ENCODE peak calls at places on chromosome 9, in ten cellular contexts. W is HCT116, B is transverse colon, V is breast epithelium, Q is spleen, G is sigmoid colon, F is stomach, L is GM12891, O is GM12892, M is vagina. N is an unnamed sample.

GRCh38 chr9:15306757-15307522 is at the start of gene TTC39B:
- DNase-seq in W (peak; percentile 77), B (peak; percentile 96), V (peak; percentile 90), Q (peak; percentile 98), G (peak; percentile 96), F (peak; percentile 96), L (peak; percentile 65), O (peak; percentile 71), M (no peak), N (peak; percentile 91)

GRCh38 chr9:87148391-87149237 is 201.3 kb upstream of the GAS1 start:
- DNase-seq in W (no peak), B (peak; percentile 52), V (peak; percentile 56), Q (peak; percentile 77), G (peak; percentile 91), F (peak; percentile 74), L (no peak), O (no peak), M (no peak), N (peak; percentile 69)

GRCh38 chr9:125544988-125545651 is 161.9 kb downstream of the MAPKAP1 start:
- DNase-seq in W (no peak), B (no peak), V (no peak), Q (no peak), G (no peak), F (peak; percentile 86), L (no peak), O (no peak), M (no peak), N (peak; percentile 75)

GRCh38 chr9:121699271-121700164 is 48.1 kb downstream of the DAB2IP start:
- DNase-seq in W (no peak), B (peak; percentile 68), V (peak; percentile 65), Q (peak; percentile 93), G (peak; percentile 84), F (peak; percentile 67), L (peak; percentile 62), O (peak; percentile 50), M (no peak), N (peak; percentile 45)

GRCh38 chr9:36191290-36191645 is 547 bp downstream of the CLTA start:
- DNase-seq in W (no peak), B (peak; percentile 35), V (no peak), Q (peak; percentile 86), G (peak; percentile 72), F (peak; percentile 35), L (no peak), O (no peak), M (no peak), N (peak; percentile 46)

GRCh38 chr9:86713456-86713855 is 233.8 kb downstream of the GAS1 start:
- DNase-seq in W (no peak), B (no peak), V (no peak), Q (no peak), G (no peak), F (no peak), L (no peak), O (no peak), M (no peak), N (no peak)

GRCh38 chr9:96021616-96022444 is 146.3 kb downstream of the ERCC6L2 start:
- DNase-seq in W (no peak), B (no peak), V (no peak), Q (no peak), G (no peak), F (no peak), L (no peak), O (peak; percentile 47), M (no peak), N (no peak)

GRCh38 chr9:17204611-17205165 is 69.8 kb downstream of the CNTLN start:
- DNase-seq in W (no peak), B (no peak), V (no peak), Q (no peak), G (no peak), F (no peak), L (no peak), O (no peak), M (no peak), N (no peak)

GRCh38 chr9:19229725-19230355 is 653 bp upstream of the DENND4C start:
- DNase-seq in W (peak; percentile 36), B (peak; percentile 76), V (no peak), Q (peak; percentile 94), G (peak; percentile 83), F (no peak), L (peak; percentile 61), O (peak; percentile 53), M (no peak), N (peak; percentile 72)

GRCh38 chr9:34430843-34431437 is 27.4 kb downstream of the FAM219A start:
- DNase-seq in W (peak; percentile 13), B (peak; percentile 17), V (peak; percentile 19), Q (no peak), G (peak; percentile 69), F (peak; percentile 57), L (no peak), O (no peak), M (no peak), N (peak; percentile 64)

GRCh38 chr9:127224178-127224882 is 40.2 kb upstream of the GARNL3 start:
- DNase-seq in W (peak; percentile 85), B (peak; percentile 94), V (peak; percentile 94), Q (peak; percentile 96), G (peak; percentile 97), F (peak; percentile 94), L (peak; percentile 94), O (peak; percentile 92), M (no peak), N (peak; percentile 86)
- TF ChIP-seq POLR2A in W (no peak), B (peak; percentile 68), V (no peak), Q (no peak), G (no peak), F (no peak), L (no peak), O (no peak), M (no peak), N (no peak)

GRCh38 chr9:3528466-3528865 is 2.7 kb upstream of the RFX3 start:
- DNase-seq in W (no peak), B (no peak), V (no peak), Q (no peak), G (no peak), F (no peak), L (no peak), O (no peak), M (no peak), N (no peak)
- TF ChIP-seq POLR2AphosphoS5 in W (no peak), B (no peak), V (no peak), Q (no peak), G (no peak), F (no peak), L (peak; percentile 63), O (peak; percentile 57), M (no peak), N (no peak)

GRCh38 chr9:127538849-127539258 is 73.2 kb upstream of the STXBP1 start:
- DNase-seq in W (no peak), B (no peak), V (no peak), Q (no peak), G (no peak), F (no peak), L (no peak), O (no peak), M (no peak), N (no peak)
- TF ChIP-seq POLR2A in W (no peak), B (no peak), V (no peak), Q (no peak), G (no peak), F (no peak), L (no peak), O (no peak), M (no peak), N (no peak)

DNA sequence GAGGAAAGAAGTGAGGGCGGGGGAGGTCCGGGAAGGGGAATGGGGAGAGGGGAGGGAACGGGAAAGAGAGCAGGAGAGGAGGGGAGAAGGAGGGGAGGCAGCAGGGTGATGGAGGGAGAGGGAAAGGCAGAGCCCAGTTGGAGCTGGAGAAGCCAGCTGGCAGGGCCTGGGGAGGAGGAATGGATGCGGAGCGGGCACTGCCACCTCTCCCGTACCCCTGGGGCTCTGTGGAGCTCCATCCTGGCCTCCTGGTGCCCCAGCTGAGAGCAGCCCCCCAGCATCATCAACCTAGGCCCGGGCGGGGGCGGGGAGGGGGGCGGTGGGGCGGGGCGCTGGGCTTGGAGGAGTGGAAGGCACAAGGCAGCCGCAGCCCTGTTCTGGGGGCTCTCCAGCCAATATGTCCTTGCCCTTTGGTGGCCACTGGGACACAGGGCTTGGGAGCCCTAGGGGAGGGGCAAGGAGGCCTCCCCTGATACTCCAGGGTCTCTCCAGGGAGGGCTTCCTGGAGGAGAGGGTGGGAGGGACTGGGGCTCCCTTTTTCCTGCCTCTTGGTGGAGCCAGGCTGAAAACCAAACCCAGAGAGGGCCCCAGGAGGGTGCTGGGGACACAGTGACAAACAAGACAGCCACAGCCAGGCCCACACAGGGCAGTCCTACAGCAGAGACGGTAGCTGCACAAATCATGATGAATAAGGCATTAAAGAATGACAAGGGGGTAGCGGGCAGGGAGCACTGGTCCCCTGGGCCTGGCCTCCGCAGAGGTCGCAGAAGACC is 123.7 kb downstream of the C9orf50 start:
- DNase-seq in W (no peak), B (no peak), V (no peak), Q (no peak), G (peak; percentile 83), F (no peak), L (no peak), O (no peak), M (no peak), N (peak; percentile 15)
- TF ChIP-seq POLR2AphosphoS5 in W (peak; percentile 16), B (no peak), V (no peak), Q (no peak), G (no peak), F (no peak), L (no peak), O (no peak), M (no peak), N (no peak)

GRCh38 chr9:128580731-128581130 is 28.3 kb downstream of the SPTAN1 start:
- DNase-seq in W (no peak), B (no peak), V (no peak), Q (no peak), G (no peak), F (no peak), L (no peak), O (no peak), M (no peak), N (no peak)
- TF ChIP-seq POLR2A in W (no peak), B (no peak), V (no peak), Q (no peak), G (no peak), F (no peak), L (no peak), O (no peak), M (no peak), N (no peak)

GRCh38 chr9:129610473-129611301 is 10.2 kb downstream of the C9orf50 start:
- DNase-seq in W (no peak), B (peak; percentile 82), V (peak; percentile 67), Q (peak; percentile 94), G (peak; percentile 90), F (peak; percentile 82), L (peak; percentile 84), O (peak; percentile 86), M (no peak), N (peak; percentile 64)
- TF ChIP-seq POLR2AphosphoS5 in W (peak; percentile 36), B (no peak), V (peak; percentile 23), Q (peak; percentile 41), G (peak; percentile 17), F (peak; percentile 41), L (no peak), O (no peak), M (peak; percentile 42), N (peak; percentile 71)

N was measured in endothelial cell of umbilical vein.